ENCODE peak calls at places on chromosomes 3 and 15, in seven cellular contexts. D is HTR-8/SVneo, Z is amniotic stem cell, X is head of caudate nucleus, K is NCI-H510A treated with DMSO at 0.1 percent for 48 hours, B is tibial artery, S is uterus. E is an unnamed sample.

GRCh38 chr3:169058681-169059080 is 604.8 kb downstream of the MECOM start:
- DNase-seq in D (no peak), Z (no peak), X (no peak), K (no peak), B (no peak), S (no peak), E (no peak)

GRCh38 chr3:40299721-40300335 is 9.7 kb upstream of the EIF1B start:
- DNase-seq in D (no peak), Z (no peak), X (no peak), K (no peak), B (no peak), S (no peak), E (no peak)

GRCh38 chr3:52041118-52041847 is 15.1 kb downstream of the DUSP7 start:
- DNase-seq in D (peak; percentile 54), Z (no peak), X (peak; percentile 86), K (no peak), B (no peak), S (no peak), E (peak; percentile 90)

GRCh38 chr3:10196389-10197052 is 31.8 kb downstream of the IRAK2 start:
- DNase-seq in D (no peak), Z (peak; percentile 51), X (no peak), K (no peak), B (peak; percentile 79), S (no peak), E (no peak)

GRCh38 chr15:100733088-100733487 is 130.7 kb downstream of the ASB7 start:
- DNase-seq in D (peak; percentile 41), Z (peak; percentile 36), X (no peak), K (no peak), B (no peak), S (peak; percentile 30), E (peak; percentile 8)

GRCh38 chr3:43506644-43507043 is 115.2 kb downstream of the ANO10 start:
- DNase-seq in D (no peak), Z (no peak), X (no peak), K (no peak), B (no peak), S (no peak), E (no peak)

GRCh38 chr3:158768881-158769518 is 32.9 kb upstream of the MFSD1 start:
- DNase-seq in D (peak; percentile 70), Z (peak; percentile 84), X (no peak), K (no peak), B (peak; percentile 49), S (peak; percentile 47), E (peak; percentile 10)

GRCh38 chr3:126269360-126269759 is 87.8 kb downstream of the KLF15 start:
- DNase-seq in D (no peak), Z (no peak), X (no peak), K (no peak), B (no peak), S (no peak), E (no peak)

GRCh38 chr3:125214738-125215137 is 2.2 kb upstream of the SLC12A8 start:
- DNase-seq in D (no peak), Z (no peak), X (no peak), K (no peak), B (no peak), S (no peak), E (no peak)

GRCh38 chr15:42282344-42282743 is 9.1 kb upstream of the TMEM87A start:
- DNase-seq in D (no peak), Z (no peak), X (no peak), K (peak; percentile 40), B (no peak), S (no peak), E (no peak)

GRCh38 chr15:78131295-78132021 is at the start of gene CIB2:
- DNase-seq in D (peak; percentile 77), Z (peak; percentile 49), X (peak; percentile 71), K (peak; percentile 53), B (no peak), S (peak; percentile 84), E (peak; percentile 17)

GRCh38 chr3:187744169-187745151 is 808 bp downstream of the BCL6 start:
- DNase-seq in D (no peak), Z (no peak), X (peak; percentile 69), K (peak; percentile 66), B (no peak), S (peak; percentile 56), E (peak; percentile 70)

GRCh38 chr15:66188464-66188863 is 65.1 kb downstream of the MEGF11 start:
- DNase-seq in D (no peak), Z (no peak), X (no peak), K (peak; percentile 7), B (no peak), S (no peak), E (no peak)

GRCh38 chr15:98649996-98650870 is 1.9 kb downstream of the IGF1R start:
- DNase-seq in D (no peak), Z (no peak), X (peak; percentile 26), K (no peak), B (no peak), S (peak; percentile 41), E (no peak)

GRCh38 chr3:195208631-195209030 is 62.3 kb downstream of the XXYLT1 start:
- DNase-seq in D (no peak), Z (no peak), X (no peak), K (no peak), B (no peak), S (peak; percentile 15), E (no peak)

E was measured in pons.